ENCODE peak calls at places on chromosomes 6 and 20, in five cellular contexts. N, O, B, T and V are unnamed samples.

GRCh38 chr6:24547243-24547642 is 52.5 kb downstream of the ALDH5A1 start:
- DNase-seq in N (peak; percentile 31), O (peak; percentile 32), B (peak; percentile 25), T (no peak), V (no peak)

GRCh38 chr6:147621280-147621679 is 112.8 kb downstream of the SAMD5 start:
- DNase-seq in N (no peak), O (peak; percentile 13), B (peak; percentile 14), T (no peak), V (no peak)

GRCh38 chr20:25274481-25274880 is 26.6 kb downstream of the PYGB start:
- DNase-seq in N (no peak), O (no peak), B (no peak), T (no peak), V (no peak)

GRCh38 chr20:61701802-61702201 is 363.9 kb downstream of the TAF4 start:
- DNase-seq in N (no peak), O (no peak), B (no peak), T (no peak), V (no peak)

GRCh38 chr20:37531856-37532255 is 4.2 kb upstream of the BLCAP start:
- DNase-seq in N (no peak), O (no peak), B (no peak), T (no peak), V (no peak)

GRCh38 chr6:83220121-83220520 is 27.0 kb downstream of the RWDD2A start:
- DNase-seq in N (no peak), O (no peak), B (no peak), T (no peak), V (no peak)

GRCh38 chr6:70686548-70687133 is 19.0 kb downstream of the SMAP1 start:
- DNase-seq in N (no peak), O (peak; percentile 39), B (peak; percentile 49), T (no peak), V (no peak)

GRCh38 chr6:157760589-157761330 is 62.3 kb upstream of the SNX9 start:
- DNase-seq in N (no peak), O (no peak), B (peak; percentile 32), T (no peak), V (no peak)

GRCh38 chr20:41833739-41834138 is 215.6 kb upstream of the CHD6 start:
- DNase-seq in N (no peak), O (no peak), B (no peak), T (no peak), V (no peak)

GRCh38 chr20:44019638-44020335 is 105.1 kb downstream of the TOX2 start:
- DNase-seq in N (no peak), O (no peak), B (no peak), T (no peak), V (no peak)

GRCh38 chr20:46084805-46085792 is 4.7 kb downstream of the NCOA5 start:
- DNase-seq in N (no peak), O (peak; percentile 73), B (peak; percentile 66), T (no peak), V (no peak)

GRCh38 chr20:4370856-4371255 is 350.9 kb upstream of the PRND start:
- DNase-seq in N (no peak), O (no peak), B (no peak), T (no peak), V (no peak)

GRCh38 chr20:4369798-4370124 is 351.9 kb upstream of the PRND start:
- DNase-seq in N (no peak), O (no peak), B (peak; percentile 35), T (peak; percentile 27), V (no peak)

GRCh38 chr20:4369119-4369797 is 352.5 kb upstream of the PRND start:
- DNase-seq in N (no peak), O (no peak), B (peak; percentile 3), T (no peak), V (no peak)

GRCh38 chr20:4371623-4372246 is 350.0 kb upstream of the PRND start:
- DNase-seq in N (no peak), O (no peak), B (no peak), T (no peak), V (no peak)

DNA sequence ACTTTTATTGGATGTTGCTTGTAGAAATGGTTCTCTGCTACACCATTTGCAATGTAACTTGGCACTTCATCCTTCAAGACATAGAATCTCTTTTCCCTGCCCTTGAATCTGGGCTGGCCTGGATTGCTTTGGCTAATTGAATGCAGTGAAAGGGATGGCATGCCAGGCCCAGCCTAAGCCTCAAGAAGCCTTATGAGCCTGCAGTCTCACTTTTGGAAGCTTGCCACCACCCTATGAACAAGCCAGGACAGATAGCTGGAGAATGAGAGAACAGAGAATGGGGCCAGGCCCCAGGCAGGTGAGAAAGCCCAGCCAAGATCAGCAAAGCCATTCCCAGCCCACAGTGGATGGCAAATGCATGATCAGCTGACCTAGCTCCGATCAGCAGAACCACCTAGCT is 350.7 kb upstream of the RNF24 start:
- DNase-seq in N (no peak), O (no peak), B (no peak), T (no peak), V (no peak)
- TF ChIP-seq JUND in N (no peak), O (no peak), B (no peak), T (no peak), V (no peak)

GRCh38 chr20:23116301-23117089 is 30.4 kb upstream of the CD93 start:
- DNase-seq in N (no peak), O (peak; percentile 25), B (no peak), T (no peak), V (no peak)
- TF ChIP-seq JUND in N (no peak), O (peak; percentile 18), B (no peak), T (no peak), V (no peak)

DNA sequence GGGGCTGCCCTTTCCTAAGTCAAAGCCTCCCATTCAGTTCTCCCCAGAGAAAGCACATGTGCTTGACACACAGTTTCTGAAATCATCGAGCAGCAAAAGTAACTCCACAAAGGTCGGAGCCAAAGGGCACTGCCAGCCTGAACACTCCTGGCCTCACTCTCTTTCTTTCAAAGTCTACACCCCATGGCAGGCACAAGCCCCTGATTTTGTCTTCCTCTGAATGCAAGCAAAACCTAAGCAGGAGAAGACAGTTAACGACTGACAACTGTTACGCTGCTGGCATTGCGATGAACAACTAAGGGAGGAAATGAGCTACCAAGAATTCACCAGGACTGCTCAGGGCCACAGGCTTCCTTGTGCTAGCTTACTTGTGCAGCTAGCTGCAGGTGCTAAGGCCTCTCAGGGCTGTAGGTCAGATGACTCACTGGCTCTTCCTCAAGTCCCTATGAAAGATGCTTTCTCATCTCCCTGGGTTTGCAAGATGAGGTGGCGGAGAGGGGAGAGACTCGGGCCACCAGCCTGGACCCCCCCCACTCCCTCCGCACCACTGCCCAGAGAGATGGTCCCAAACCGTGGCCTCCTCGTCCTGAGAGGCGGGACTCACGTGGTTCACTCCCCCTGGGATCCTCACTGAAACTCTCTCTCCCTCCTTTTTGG is 208.2 kb downstream of the DLL1 start:
- DNase-seq in N (no peak), O (no peak), B (no peak), T (no peak), V (no peak)
- TF ChIP-seq JUND in N (no peak), O (no peak), B (no peak), T (no peak), V (no peak)

DNA sequence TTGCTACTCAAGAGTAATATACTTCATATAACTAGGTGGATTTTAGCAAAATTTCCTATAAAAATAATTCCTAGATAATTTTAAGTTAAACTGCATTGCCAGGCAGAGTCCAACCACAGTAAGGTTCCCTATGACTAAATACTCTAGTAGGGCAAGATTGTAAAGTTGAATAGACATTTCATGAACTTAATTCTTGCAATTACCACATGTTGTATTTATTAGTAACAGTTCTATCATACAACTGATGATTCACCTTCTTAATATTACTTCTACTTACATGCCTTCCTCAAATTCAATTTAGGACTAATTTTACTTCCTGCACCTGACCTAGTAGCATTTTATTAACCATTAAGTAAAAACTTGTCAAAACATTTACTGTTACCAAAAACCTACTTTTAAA is 266.7 kb upstream of the THEMIS start:
- DNase-seq in N (no peak), O (no peak), B (no peak), T (no peak), V (no peak)
- TF ChIP-seq JUND in N (no peak), O (no peak), B (no peak), T (no peak), V (no peak)